ENCODE peak calls at places on chromosomes 13 and 19, in six cellular contexts. P, D, J, U, H and S are unnamed samples.

GRCh38 chr19:23263870-23264590 is 13.8 kb upstream of the ZNF724 start:
- DNase-seq in P (no peak), D (no peak), J (no peak), U (no peak), H (no peak), S (no peak)

GRCh38 chr19:10079031-10079453 is 7.1 kb upstream of the SHFL start:
- DNase-seq in P (no peak), D (no peak), J (no peak), U (no peak), H (no peak), S (no peak)

GRCh38 chr19:13001502-13002388 is 6.5 kb downstream of the NFIX start:
- DNase-seq in P (no peak), D (no peak), J (no peak), U (no peak), H (no peak), S (no peak)

GRCh38 chr19:31312004-31312403 is 37.2 kb downstream of the TSHZ3 start:
- DNase-seq in P (no peak), D (peak), J (no peak), U (peak), H (no peak), S (no peak)

GRCh38 chr19:38837304-38837626 is 5.7 kb upstream of the ECH1 start:
- DNase-seq in P (no peak), D (no peak), J (no peak), U (no peak), H (no peak), S (no peak)

GRCh38 chr13:111336666-111337065 is 16.2 kb downstream of the TEX29 start:
- DNase-seq in P (no peak), D (no peak), J (no peak), U (peak), H (no peak), S (no peak)

GRCh38 chr19:16613841-16614240 is 14.2 kb downstream of the MED26 start:
- DNase-seq in P (no peak), D (no peak), J (no peak), U (no peak), H (no peak), S (no peak)

GRCh38 chr19:52896431-52897148 is 845 bp downstream of the ZNF320 start:
- DNase-seq in P (peak), D (peak), J (peak), U (peak), H (peak), S (peak)

GRCh38 chr19:4064551-4065260 is 2.0 kb downstream of the ZBTB7A start:
- DNase-seq in P (peak), D (no peak), J (no peak), U (no peak), H (no peak), S (peak)

GRCh38 chr19:3080281-3080680 is 13.9 kb upstream of the GNA11 start:
- DNase-seq in P (no peak), D (no peak), J (no peak), U (peak), H (no peak), S (no peak)

GRCh38 chr19:49850487-49851342 is at the start of gene PTOV1:
- DNase-seq in P (peak), D (peak), J (peak), U (peak), H (peak), S (peak)

GRCh38 chr13:45258339-45258685 is 57.5 kb upstream of the KCTD4 start:
- DNase-seq in P (no peak), D (no peak), J (no peak), U (no peak), H (no peak), S (peak)

GRCh38 chr13:87677334-87678234 is 6.4 kb downstream of the SLITRK5 start:
- DNase-seq in P (peak), D (peak), J (peak), U (no peak), H (peak), S (peak)

GRCh38 chr19:23261496-23262020 is 11.4 kb upstream of the ZNF724 start:
- DNase-seq in P (no peak), D (no peak), J (no peak), U (no peak), H (no peak), S (no peak)

GRCh38 chr13:29457299-29457698 is 138.2 kb downstream of the SLC7A1 start:
- DNase-seq in P (no peak), D (peak), J (no peak), U (peak), H (no peak), S (no peak)

GRCh38 chr19:18659281-18660050 is 22.6 kb downstream of the KLHL26 start:
- DNase-seq in P (no peak), D (peak), J (no peak), U (no peak), H (no peak), S (no peak)

GRCh38 chr13:114099918-114100445 is 32.4 kb downstream of the RASA3 start:
- DNase-seq in P (peak), D (peak), J (no peak), U (peak), H (peak), S (peak)

GRCh38 chr19:28023064-28023463 is 1189.9 kb downstream of the UQCRFS1 start:
- DNase-seq in P (no peak), D (no peak), J (no peak), U (no peak), H (no peak), S (no peak)

GRCh38 chr13:20227288-20227687 is 4.8 kb downstream of the GJB6 start:
- DNase-seq in P (no peak), D (no peak), J (no peak), U (no peak), H (no peak), S (no peak)

GRCh38 chr13:20230913-20231838 is 943 bp downstream of the GJB6 start:
- DNase-seq in P (peak), D (no peak), J (no peak), U (no peak), H (peak), S (peak)

GRCh38 chr13:20231839-20232555 is at the start of gene GJB6:
- DNase-seq in P (peak), D (no peak), J (peak), U (no peak), H (peak), S (peak)

GRCh38 chr13:20227730-20228129 is 4.4 kb downstream of the GJB6 start:
- DNase-seq in P (no peak), D (no peak), J (no peak), U (no peak), H (no peak), S (no peak)

DNA sequence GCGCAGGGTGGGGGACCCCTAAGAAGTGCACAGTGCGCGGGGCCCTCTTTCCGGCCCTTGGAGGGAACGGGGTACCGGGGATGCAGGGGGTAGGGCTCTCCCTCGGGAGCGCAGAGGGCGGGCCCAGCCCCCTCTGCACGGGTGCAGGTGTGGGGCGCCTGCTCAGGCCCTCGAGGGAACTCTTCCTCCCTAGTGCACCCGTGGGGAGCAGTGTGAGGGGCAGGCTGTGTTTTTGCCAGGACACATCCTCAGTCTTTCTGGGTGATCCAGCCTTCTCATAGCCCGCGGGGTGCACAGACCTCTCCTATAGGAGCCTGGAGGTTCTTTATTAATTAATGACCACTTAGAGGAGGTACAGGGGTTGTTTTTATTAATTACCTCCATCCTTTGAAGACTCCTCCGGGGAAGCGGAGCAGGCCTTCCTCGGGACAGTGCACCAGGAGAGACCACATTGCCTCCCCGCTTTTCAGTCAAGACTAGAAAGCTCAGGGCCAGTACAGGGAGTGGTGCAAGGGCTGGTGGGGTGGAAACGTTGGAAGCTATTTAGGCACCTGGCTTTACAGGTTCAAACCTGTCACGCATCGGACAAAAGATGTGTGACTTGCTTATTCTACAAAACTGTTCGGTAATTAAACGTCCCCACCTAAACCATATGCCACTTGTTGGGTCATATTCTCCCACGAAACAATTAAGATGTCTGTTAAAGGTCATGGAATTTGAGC is 598 bp upstream of the GJB6 start:
- DNase-seq in P (no peak), D (no peak), J (no peak), U (no peak), H (no peak), S (no peak)
- H3K23ac ChIP-seq in P (no peak), D (no peak), J (no peak), U (no peak), H (no peak), S (no peak)

GRCh38 chr13:27264181-27264580 is 6.4 kb upstream of the RASL11A start:
- DNase-seq in P (no peak), D (peak), J (no peak), U (peak), H (no peak), S (no peak)
- H2BK120ac ChIP-seq in P (no peak), D (no peak), J (no peak), U (no peak), H (no peak), S (no peak)

GRCh38 chr19:41136636-41137035 is 22.4 kb downstream of the CYP2F1 start:
- DNase-seq in P (no peak), D (no peak), J (no peak), U (no peak), H (no peak), S (no peak)
- H2BK15ac ChIP-seq in P (no peak), D (no peak), J (no peak), U (no peak), H (peak), S (no peak)

DNA sequence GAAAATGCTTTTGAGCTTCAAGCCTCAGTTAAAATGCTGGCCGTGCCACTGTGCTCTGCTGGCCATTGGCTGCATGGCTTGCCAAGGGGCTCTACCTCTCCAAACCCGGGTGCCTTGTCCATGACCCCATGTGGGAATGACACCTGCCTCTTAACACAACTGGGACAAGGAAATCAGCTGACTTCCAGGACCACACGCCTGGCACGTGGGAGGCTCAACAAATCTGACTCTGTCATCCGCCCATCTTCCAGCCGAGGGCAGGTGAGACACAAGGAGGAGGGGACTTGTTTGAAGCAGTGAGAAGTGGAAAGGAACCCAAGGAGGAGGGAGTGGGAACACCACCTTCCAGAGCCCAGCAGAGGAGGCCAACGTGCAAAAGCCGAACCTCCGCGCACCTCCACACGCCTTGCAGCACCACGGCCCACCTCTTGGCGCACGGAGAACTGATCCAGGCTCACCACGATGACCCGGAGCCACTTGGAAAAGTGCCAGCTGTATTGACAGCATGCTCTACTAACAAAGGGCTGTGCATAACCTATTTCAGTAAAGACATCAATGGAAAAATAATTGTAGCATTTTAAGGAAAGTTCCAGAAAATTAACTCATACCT is 38.3 kb downstream of the COL4A1 start:
- DNase-seq in P (no peak), D (no peak), J (no peak), U (no peak), H (peak), S (no peak)
- H3K23ac ChIP-seq in P (no peak), D (no peak), J (peak), U (no peak), H (no peak), S (no peak)

DNA sequence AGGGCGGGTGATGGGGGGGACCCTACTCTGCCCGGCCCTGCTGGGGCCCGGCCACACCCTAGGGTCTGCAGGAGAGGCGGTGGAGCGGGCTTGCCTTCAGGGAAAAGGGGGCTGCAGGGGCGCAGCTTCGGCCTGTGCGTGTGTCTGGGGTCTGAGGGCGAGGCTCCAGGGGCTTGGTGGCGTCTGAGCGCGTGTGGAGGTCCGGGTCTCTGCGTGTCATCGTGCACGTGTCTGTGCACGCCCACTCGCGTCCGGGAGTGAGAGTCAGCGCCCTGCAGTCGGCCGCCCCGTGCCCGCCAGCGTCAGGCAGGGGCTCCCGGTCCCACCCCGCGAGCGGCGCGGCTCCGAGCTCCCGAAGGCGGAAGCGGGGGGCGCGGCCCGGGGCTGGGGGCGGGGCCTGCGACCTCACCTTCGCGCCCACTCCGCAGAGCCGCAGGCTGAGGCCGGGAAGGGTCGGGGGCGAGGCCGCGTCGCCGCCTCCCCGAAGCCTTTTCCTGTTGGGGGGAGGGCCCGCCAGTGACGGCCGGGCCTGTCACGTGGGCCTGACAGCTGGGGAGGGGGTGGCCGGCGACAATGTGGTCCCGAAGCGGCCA is at the start of gene ARHGAP45:
- DNase-seq in P (no peak), D (no peak), J (no peak), U (no peak), H (peak), S (peak)
- H2BK120ac ChIP-seq in P (no peak), D (no peak), J (peak), U (no peak), H (no peak), S (no peak)